ENCODE peak calls at places on chromosomes 11 and 22, in five cellular contexts. One of them, this sample, is unnamed.

GRCh38 chr11:43578346-43579170 is 102.0 kb upstream of the HSD17B12 start:
- DNase-seq in GM12892: no peak
- DNase-seq in SK-N-SH: no peak
- DNase-seq in prostate gland: no peak
- DNase-seq in sigmoid colon: no peak
- DNase-seq in this sample: no peak

GRCh38 chr22:38744981-38745380 is 10.8 kb downstream of the SUN2 start:
- DNase-seq in prostate gland: no peak
- DNase-seq in SK-N-SH: no peak
- DNase-seq in GM12892: no peak
- DNase-seq in sigmoid colon: no peak
- DNase-seq in this sample: no peak

GRCh38 chr22:37661160-37661924 is 2.8 kb downstream of the PDXP start:
- DNase-seq in SK-N-SH: peak; percentile 71
- DNase-seq in GM12892: no peak
- DNase-seq in sigmoid colon: no peak
- DNase-seq in prostate gland: no peak
- DNase-seq in this sample: no peak

GRCh38 chr11:2207773-2208621 is 36.4 kb upstream of the TH start:
- DNase-seq in SK-N-SH: peak; percentile 45
- DNase-seq in sigmoid colon: peak; percentile 34
- DNase-seq in prostate gland: no peak
- DNase-seq in GM12892: no peak
- DNase-seq in this sample: peak; percentile 62

GRCh38 chr11:619625-620050 is 3.9 kb upstream of the IRF7 start:
- DNase-seq in sigmoid colon: peak; percentile 62
- DNase-seq in SK-N-SH: no peak
- DNase-seq in prostate gland: no peak
- DNase-seq in GM12892: no peak
- DNase-seq in this sample: peak; percentile 68

GRCh38 chr11:25860677-25861445 is 471.1 kb upstream of the ANO3 start:
- DNase-seq in prostate gland: no peak
- DNase-seq in GM12892: no peak
- DNase-seq in sigmoid colon: no peak
- DNase-seq in SK-N-SH: no peak
- DNase-seq in this sample: no peak

GRCh38 chr11:28657378-28658030 is 549.3 kb downstream of the METTL15 start:
- DNase-seq in sigmoid colon: no peak
- DNase-seq in SK-N-SH: no peak
- DNase-seq in GM12892: no peak
- DNase-seq in prostate gland: no peak
- DNase-seq in this sample: no peak

GRCh38 chr11:103807806-103808205 is 228.6 kb upstream of the DDI1 start:
- DNase-seq in prostate gland: no peak
- DNase-seq in SK-N-SH: no peak
- DNase-seq in sigmoid colon: no peak
- DNase-seq in GM12892: no peak
- DNase-seq in this sample: no peak

GRCh38 chr11:108177570-108177969 is 44.9 kb downstream of the NPAT start:
- DNase-seq in sigmoid colon: no peak
- DNase-seq in GM12892: no peak
- DNase-seq in prostate gland: no peak
- DNase-seq in SK-N-SH: no peak
- DNase-seq in this sample: no peak

GRCh38 chr11:7499046-7499445 is 13.7 kb downstream of the OLFML1 start:
- DNase-seq in sigmoid colon: no peak
- DNase-seq in prostate gland: no peak
- DNase-seq in GM12892: no peak
- DNase-seq in SK-N-SH: no peak
- DNase-seq in this sample: no peak

GRCh38 chr22:27194096-27194748 is 536.8 kb downstream of the MIAT start:
- DNase-seq in SK-N-SH: no peak
- DNase-seq in GM12892: no peak
- DNase-seq in prostate gland: no peak
- DNase-seq in sigmoid colon: no peak
- DNase-seq in this sample: no peak

GRCh38 chr11:115477410-115477809 is 26.8 kb downstream of the CADM1 start:
- DNase-seq in sigmoid colon: no peak
- DNase-seq in prostate gland: no peak
- DNase-seq in GM12892: no peak
- DNase-seq in SK-N-SH: no peak
- DNase-seq in this sample: no peak

GRCh38 chr11:28514391-28514790 is 406.2 kb downstream of the METTL15 start:
- DNase-seq in sigmoid colon: no peak
- DNase-seq in GM12892: no peak
- DNase-seq in SK-N-SH: no peak
- DNase-seq in prostate gland: no peak
- DNase-seq in this sample: no peak

GRCh38 chr11:64290352-64290751 is 750 bp upstream of the KCNK4 start:
- DNase-seq in GM12892: no peak
- DNase-seq in prostate gland: no peak
- DNase-seq in SK-N-SH: no peak
- DNase-seq in sigmoid colon: no peak
- DNase-seq in this sample: no peak

GRCh38 chr22:46726066-46726985 is 11.7 kb downstream of the CERK start:
- DNase-seq in sigmoid colon: no peak
- DNase-seq in GM12892: no peak
- DNase-seq in SK-N-SH: peak; percentile 76
- DNase-seq in prostate gland: no peak
- DNase-seq in this sample: no peak

GRCh38 chr11:62374801-62375200 is 37.6 kb downstream of the ASRGL1 start:
- DNase-seq in SK-N-SH: no peak
- DNase-seq in sigmoid colon: no peak
- DNase-seq in prostate gland: no peak
- DNase-seq in GM12892: no peak
- DNase-seq in this sample: no peak

GRCh38 chr11:131928992-131929391 is 558.6 kb downstream of the NTM start:
- DNase-seq in prostate gland: no peak
- DNase-seq in sigmoid colon: no peak
- DNase-seq in SK-N-SH: no peak
- DNase-seq in GM12892: no peak
- DNase-seq in this sample: no peak

GRCh38 chr22:35212020-35212419 is 45.3 kb upstream of the HMGXB4 start:
- DNase-seq in sigmoid colon: no peak
- DNase-seq in prostate gland: peak; percentile 33
- DNase-seq in GM12892: no peak
- DNase-seq in SK-N-SH: no peak
- DNase-seq in this sample: no peak

GRCh38 chr11:132987936-132988335 is 544.4 kb downstream of the OPCML start:
- DNase-seq in prostate gland: no peak
- DNase-seq in GM12892: no peak
- DNase-seq in SK-N-SH: no peak
- DNase-seq in sigmoid colon: no peak
- DNase-seq in this sample: no peak

GRCh38 chr11:18196532-18196931 is 23.9 kb downstream of the MRGPRX4 start:
- DNase-seq in prostate gland: no peak
- DNase-seq in sigmoid colon: no peak
- DNase-seq in SK-N-SH: no peak
- DNase-seq in GM12892: no peak
- DNase-seq in this sample: no peak

GRCh38 chr22:38017272-38017920 is 33.0 kb upstream of the SOX10 start:
- DNase-seq in GM12892: no peak
- DNase-seq in sigmoid colon: peak; percentile 93
- DNase-seq in prostate gland: peak; percentile 70
- DNase-seq in SK-N-SH: no peak
- DNase-seq in this sample: peak; percentile 93

GRCh38 chr11:94781822-94782221 is 13.7 kb downstream of the AMOTL1 start:
- DNase-seq in prostate gland: no peak
- DNase-seq in SK-N-SH: no peak
- DNase-seq in GM12892: no peak
- DNase-seq in sigmoid colon: no peak
- DNase-seq in this sample: no peak

GRCh38 chr11:32109138-32109537 is 18.3 kb downstream of the RCN1 start:
- DNase-seq in prostate gland: no peak
- DNase-seq in sigmoid colon: no peak
- DNase-seq in SK-N-SH: no peak
- DNase-seq in GM12892: no peak
- DNase-seq in this sample: no peak

GRCh38 chr11:62559204-62559603 is 12.6 kb upstream of the AHNAK start:
- DNase-seq in sigmoid colon: no peak
- DNase-seq in prostate gland: no peak
- DNase-seq in SK-N-SH: no peak
- DNase-seq in GM12892: no peak
- DNase-seq in this sample: no peak

GRCh38 chr11:63907808-63908530 is 9.0 kb downstream of the RCOR2 start:
- DNase-seq in GM12892: no peak
- DNase-seq in prostate gland: no peak
- DNase-seq in sigmoid colon: no peak
- DNase-seq in SK-N-SH: no peak
- DNase-seq in this sample: no peak

GRCh38 chr11:118057424-118058145 is 19.3 kb upstream of the TMPRSS4 start:
- DNase-seq in GM12892: no peak
- DNase-seq in sigmoid colon: peak; percentile 24
- DNase-seq in SK-N-SH: no peak
- DNase-seq in prostate gland: no peak
- DNase-seq in this sample: peak; percentile 59

GRCh38 chr11:117944554-117944953 is 15.4 kb upstream of the TMPRSS13 start:
- DNase-seq in prostate gland: no peak
- DNase-seq in sigmoid colon: no peak
- DNase-seq in SK-N-SH: no peak
- DNase-seq in GM12892: no peak
- DNase-seq in this sample: no peak

GRCh38 chr22:42353883-42354727 is 78.1 kb downstream of the NFAM1 start:
- DNase-seq in GM12892: no peak
- DNase-seq in SK-N-SH: peak; percentile 77
- DNase-seq in sigmoid colon: no peak
- DNase-seq in prostate gland: no peak
- DNase-seq in this sample: no peak

GRCh38 chr11:67366546-67366945 is 6.9 kb downstream of the CLCF1 start:
- DNase-seq in GM12892: no peak
- DNase-seq in prostate gland: no peak
- DNase-seq in SK-N-SH: no peak
- DNase-seq in sigmoid colon: peak; percentile 89
- DNase-seq in this sample: no peak

GRCh38 chr11:10436224-10436623 is 18.8 kb upstream of the AMPD3 start:
- DNase-seq in prostate gland: no peak
- DNase-seq in SK-N-SH: no peak
- DNase-seq in GM12892: no peak
- DNase-seq in sigmoid colon: no peak
- DNase-seq in this sample: no peak

GRCh38 chr11:128235446-128235845 is 351.9 kb downstream of the ETS1 start:
- DNase-seq in sigmoid colon: no peak
- DNase-seq in prostate gland: no peak
- DNase-seq in SK-N-SH: peak; percentile 23
- DNase-seq in GM12892: no peak
- DNase-seq in this sample: no peak

GRCh38 chr11:31767066-31767465 is 44.1 kb downstream of the PAX6 start:
- DNase-seq in SK-N-SH: no peak
- DNase-seq in GM12892: no peak
- DNase-seq in prostate gland: no peak
- DNase-seq in sigmoid colon: no peak
- DNase-seq in this sample: no peak

GRCh38 chr11:64318694-64319420 is 936 bp downstream of the PRDX5 start:
- DNase-seq in prostate gland: no peak
- DNase-seq in GM12892: no peak
- DNase-seq in sigmoid colon: peak; percentile 74
- DNase-seq in SK-N-SH: no peak
- DNase-seq in this sample: no peak

DNA sequence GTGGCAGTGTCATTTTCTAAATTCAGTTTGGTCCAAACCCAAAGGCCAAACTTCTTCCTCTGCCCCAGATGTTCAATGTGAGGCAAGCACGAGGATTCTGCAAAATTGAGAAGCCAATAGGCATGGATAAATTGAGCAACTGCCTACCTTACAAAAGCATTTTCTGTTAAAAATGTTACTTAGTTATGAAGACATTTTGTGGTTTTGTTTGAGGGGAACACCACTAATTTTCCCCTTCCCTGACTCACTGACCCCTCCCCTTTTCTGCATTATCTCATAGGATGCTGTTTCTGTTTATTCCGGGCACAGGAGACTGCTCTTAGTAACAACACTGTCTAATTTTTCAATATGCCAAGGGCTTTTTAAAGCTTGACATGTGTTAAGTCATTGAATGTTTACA is 462.8 kb downstream of the INSC start:
- DNase-seq in prostate gland: no peak
- DNase-seq in SK-N-SH: no peak
- DNase-seq in sigmoid colon: no peak
- DNase-seq in GM12892: no peak
- DNase-seq in this sample: no peak
- TF ChIP-seq POLR2AphosphoS5 in prostate gland: no peak
- TF ChIP-seq POLR2AphosphoS5 in SK-N-SH: no peak
- TF ChIP-seq POLR2AphosphoS5 in sigmoid colon: no peak
- TF ChIP-seq POLR2AphosphoS5 in GM12892: no peak
- TF ChIP-seq POLR2AphosphoS5 in this sample: no peak

DNA sequence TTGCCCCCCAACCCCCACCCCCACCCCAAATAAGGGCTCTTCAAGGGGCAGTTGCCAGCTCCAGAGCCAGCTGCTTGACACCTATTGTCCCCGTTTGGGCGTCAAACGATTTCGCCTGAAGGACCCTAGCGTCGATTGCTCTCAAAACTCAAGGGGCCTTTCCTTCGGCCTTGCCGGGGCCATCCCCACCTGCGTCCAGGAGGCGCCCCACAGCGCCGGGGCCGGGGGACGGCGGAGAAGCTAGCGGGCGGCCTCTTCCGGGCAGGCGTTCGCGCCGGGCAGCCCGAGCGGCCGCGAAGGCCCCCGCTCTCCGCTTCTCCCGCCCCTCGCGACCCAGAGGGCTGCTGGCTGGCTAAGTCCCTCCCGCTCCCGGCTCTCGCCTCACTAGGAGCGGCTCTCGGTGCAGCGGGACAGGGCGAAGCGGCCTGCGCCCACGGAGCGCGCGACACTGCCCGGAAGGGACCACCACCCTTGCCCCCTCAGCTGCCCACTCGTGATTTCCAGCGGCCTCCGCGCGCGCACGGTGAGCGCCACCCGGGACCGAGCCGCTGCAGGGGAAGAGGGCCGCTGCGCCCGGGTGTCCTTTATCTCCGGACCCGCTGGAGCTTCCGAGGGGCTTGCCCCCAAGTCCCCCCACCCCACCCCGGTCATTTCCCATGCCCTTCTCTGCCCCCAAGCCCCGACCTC is at the start of gene CAPRIN1:
- DNase-seq in sigmoid colon: peak; percentile 92
- DNase-seq in GM12892: peak; percentile 81
- DNase-seq in SK-N-SH: peak; percentile 95
- DNase-seq in prostate gland: peak; percentile 80
- DNase-seq in this sample: peak; percentile 91
- TF ChIP-seq POLR2AphosphoS5 in sigmoid colon: peak; percentile 94
- TF ChIP-seq POLR2AphosphoS5 in GM12892: peak; percentile 70
- TF ChIP-seq POLR2AphosphoS5 in SK-N-SH: peak; percentile 82
- TF ChIP-seq POLR2AphosphoS5 in prostate gland: peak; percentile 52
- TF ChIP-seq POLR2AphosphoS5 in this sample: no peak

GRCh38 chr11:65437436-65438227 is 15.0 kb downstream of the NEAT1 start:
- DNase-seq in SK-N-SH: no peak
- DNase-seq in prostate gland: peak; percentile 33
- DNase-seq in GM12892: no peak
- DNase-seq in sigmoid colon: peak; percentile 66
- DNase-seq in this sample: peak; percentile 54
- TF ChIP-seq POLR2AphosphoS5 in SK-N-SH: peak; percentile 91
- TF ChIP-seq POLR2AphosphoS5 in prostate gland: peak; percentile 33
- TF ChIP-seq POLR2AphosphoS5 in GM12892: no peak
- TF ChIP-seq POLR2AphosphoS5 in sigmoid colon: peak; percentile 57
- TF ChIP-seq POLR2AphosphoS5 in this sample: no peak

DNA sequence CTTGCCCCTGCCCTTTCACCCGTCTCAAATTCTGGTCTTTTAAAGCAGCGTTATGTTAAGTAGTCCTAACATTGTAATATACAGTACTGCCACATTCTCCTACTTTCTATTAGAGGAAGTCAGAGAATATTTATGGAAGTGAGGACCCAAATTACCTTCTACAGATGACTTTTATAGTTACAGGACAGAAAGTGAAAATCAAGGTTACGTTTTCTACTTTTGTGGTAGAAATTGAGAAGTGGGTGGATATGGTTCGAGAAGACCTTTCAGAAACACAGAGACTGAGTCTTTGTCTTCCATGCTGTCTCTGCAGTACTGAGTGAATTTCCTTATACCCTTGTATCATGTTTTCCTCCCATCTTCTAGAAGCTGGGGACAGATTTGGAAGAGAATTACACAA is 17.1 kb downstream of the SC5D start:
- DNase-seq in sigmoid colon: no peak
- DNase-seq in prostate gland: no peak
- DNase-seq in SK-N-SH: no peak
- DNase-seq in GM12892: no peak
- DNase-seq in this sample: no peak
- TF ChIP-seq POLR2AphosphoS5 in sigmoid colon: no peak
- TF ChIP-seq POLR2AphosphoS5 in prostate gland: no peak
- TF ChIP-seq POLR2AphosphoS5 in SK-N-SH: no peak
- TF ChIP-seq POLR2AphosphoS5 in GM12892: no peak
- TF ChIP-seq POLR2AphosphoS5 in this sample: no peak

This sample was measured in suprapubic skin.